ENCODE peak calls at places on chromosomes 13 and 19, in five cellular contexts. V is GM23338, R is endothelial cell of umbilical vein, B is GM23248, X is PC-9. T is an unnamed sample.

GRCh38 chr13:48151766-48152165 is 56.9 kb upstream of the MED4 start:
- DNase-seq in X (no peak), R (no peak), B (no peak), V (no peak), T (no peak)

GRCh38 chr19:35224681-35225604 is 3.6 kb downstream of the FAM187B start:
- DNase-seq in B (no peak), X (no peak), R (no peak), V (peak; percentile 76), T (no peak)

GRCh38 chr19:51150627-51151026 is 8.5 kb downstream of the SIGLEC7 start:
- DNase-seq in R (no peak), V (no peak), B (no peak), X (no peak), T (no peak)

GRCh38 chr13:34223984-34224383 is 406.0 kb downstream of the RFC3 start:
- DNase-seq in R (no peak), X (no peak), V (no peak), B (peak; percentile 9), T (peak; percentile 67)

GRCh38 chr13:83019986-83020385 is 862.3 kb downstream of the SLITRK1 start:
- DNase-seq in B (no peak), R (no peak), X (no peak), V (no peak), T (no peak)

GRCh38 chr19:8396185-8396562 is 6.0 kb downstream of the RAB11B start:
- DNase-seq in V (no peak), X (no peak), R (no peak), B (no peak), T (no peak)

GRCh38 chr19:17966115-17966455 is 822 bp upstream of the KCNN1 start:
- DNase-seq in X (no peak), R (no peak), V (no peak), B (no peak), T (no peak)

GRCh38 chr13:74306496-74306895 is 172.3 kb upstream of the KLF12 start:
- DNase-seq in V (peak; percentile 56), X (no peak), R (peak; percentile 17), B (peak; percentile 7), T (peak; percentile 4)

GRCh38 chr13:110246530-110246929 is 60.4 kb downstream of the COL4A1 start:
- DNase-seq in R (no peak), B (no peak), X (no peak), V (no peak), T (no peak)

GRCh38 chr13:111533900-111534645 is 213.6 kb downstream of the TEX29 start:
- DNase-seq in R (no peak), B (no peak), V (no peak), X (no peak), T (no peak)

GRCh38 chr13:53200498-53201453 is 172.2 kb downstream of the OLFM4 start:
- DNase-seq in B (peak; percentile 63), V (peak; percentile 92), R (no peak), X (no peak), T (no peak)

GRCh38 chr19:10168386-10168948 is 26.3 kb downstream of the DNMT1 start:
- DNase-seq in V (no peak), X (no peak), B (no peak), R (no peak), T (no peak)

GRCh38 chr19:10167459-10167858 is 27.3 kb downstream of the DNMT1 start:
- DNase-seq in R (no peak), X (no peak), B (no peak), V (no peak), T (no peak)

GRCh38 chr19:10163557-10163956 is 31.2 kb downstream of the DNMT1 start:
- DNase-seq in B (no peak), R (no peak), V (no peak), X (no peak), T (no peak)

DNA sequence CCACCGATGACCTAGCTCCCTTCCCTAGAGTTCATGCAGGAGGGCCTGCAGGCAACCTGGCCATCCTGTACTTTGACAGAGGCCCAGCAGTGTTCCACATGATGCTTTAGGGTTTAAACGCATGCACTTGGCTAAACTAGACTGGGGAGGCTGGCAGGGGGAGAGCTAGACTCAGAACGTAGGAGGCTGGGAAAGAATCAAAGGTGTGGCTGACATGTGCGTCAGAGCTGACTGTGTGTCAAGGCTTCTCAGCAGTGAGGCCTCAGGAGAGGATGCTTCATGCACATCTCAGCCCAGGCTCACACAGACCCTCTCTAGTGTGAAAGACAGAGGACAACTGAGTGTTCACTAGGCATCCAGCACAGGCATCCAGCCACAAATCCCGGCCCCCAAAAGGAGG is 28.7 kb downstream of the DNMT1 start:
- DNase-seq in V (no peak), B (no peak), X (no peak), R (no peak), T (no peak)
- TF ChIP-seq EZH2 in V (no peak), B (no peak), X (no peak), R (no peak), T (no peak)

DNA sequence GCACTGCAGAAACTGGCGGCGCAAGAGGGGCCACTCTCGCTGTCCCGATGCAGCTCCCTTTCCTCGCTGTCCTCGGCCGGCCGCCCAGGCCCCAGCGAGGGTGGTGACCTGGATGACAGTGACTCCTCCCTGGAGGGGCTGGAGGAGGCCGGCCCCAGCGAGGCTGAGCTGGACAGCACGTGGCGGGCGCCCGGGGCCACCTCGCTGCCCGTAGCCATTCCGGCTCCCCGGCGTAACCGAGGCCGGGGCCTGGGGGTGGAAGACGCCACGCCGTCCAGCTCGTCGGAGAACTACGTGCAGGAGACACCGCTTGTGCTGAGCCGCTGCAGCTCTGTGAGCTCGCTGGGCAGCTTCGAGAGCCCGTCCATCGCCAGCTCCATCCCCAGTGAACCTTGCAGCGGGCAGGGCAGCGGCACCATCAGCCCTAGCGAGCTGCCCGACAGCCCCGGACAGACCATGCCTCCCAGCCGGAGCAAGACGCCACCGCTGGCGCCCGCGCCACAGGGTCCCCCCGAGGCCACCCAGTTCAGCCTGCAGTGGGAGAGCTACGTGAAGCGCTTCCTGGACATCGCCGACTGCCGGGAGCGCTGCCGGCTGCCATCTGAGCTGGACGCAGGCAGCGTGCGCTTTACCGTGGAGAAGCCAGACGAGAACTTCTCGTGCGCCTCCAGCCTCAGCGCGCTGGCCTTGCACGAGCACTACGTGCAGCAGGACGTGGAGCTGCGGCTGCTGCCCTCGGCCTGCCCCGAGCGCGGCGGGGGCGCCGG is 12.4 kb downstream of the C19orf25 start:
- DNase-seq in R (no peak), X (no peak), V (no peak), B (peak; percentile 47), T (no peak)
- TF ChIP-seq EZH2 in R (peak; percentile 69), X (no peak), V (peak; percentile 67), B (no peak), T (no peak)

GRCh38 chr13:57784633-57785032 is 153.1 kb downstream of the PCDH17 start:
- DNase-seq in X (no peak), V (no peak), B (no peak), R (no peak), T (no peak)

DNA sequence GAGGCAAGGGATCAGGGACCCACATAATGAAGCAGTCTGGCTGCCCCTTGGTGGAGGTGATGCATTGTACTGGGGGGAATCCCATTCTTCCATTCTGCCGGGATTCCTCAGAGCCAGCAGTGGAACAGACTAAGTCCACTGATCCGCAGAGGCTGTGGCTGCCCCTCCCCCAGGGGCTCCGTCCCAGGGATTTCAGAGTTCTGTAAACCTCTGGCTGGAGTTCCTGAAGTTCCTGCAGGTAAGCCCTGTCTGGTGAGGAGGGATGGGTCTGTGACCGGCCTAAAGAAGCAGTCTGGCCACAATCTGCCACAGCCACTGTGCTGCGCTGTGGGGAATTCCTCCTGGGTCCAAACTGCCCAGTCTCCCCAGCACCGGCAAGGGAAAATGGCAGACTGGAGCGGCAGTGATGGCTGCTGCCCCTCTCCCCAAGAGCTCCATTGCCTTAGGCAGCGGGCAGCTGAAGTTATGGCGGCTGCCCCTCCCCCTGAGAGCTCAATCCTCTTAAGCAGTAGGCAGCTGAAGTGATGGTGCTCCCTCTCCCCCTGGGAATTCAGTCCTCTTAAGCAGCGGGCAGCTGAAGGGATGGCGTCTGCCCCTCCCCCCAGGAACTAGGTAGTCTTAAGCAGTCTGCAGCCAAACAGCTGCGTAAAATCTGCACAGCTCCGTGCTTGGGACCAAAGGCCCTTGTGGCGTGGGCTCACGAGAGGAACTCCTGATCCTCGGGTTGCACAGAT is 155.7 kb downstream of the PCDH17 start:
- DNase-seq in V (peak; percentile 56), B (no peak), X (no peak), R (no peak), T (no peak)
- TF ChIP-seq EZH2 in V (no peak), B (no peak), X (no peak), R (no peak), T (no peak)

GRCh38 chr19:15238639-15239155 is 6.4 kb upstream of the EPHX3 start:
- DNase-seq in V (peak; percentile 57), B (no peak), R (no peak), X (no peak), T (no peak)

GRCh38 chr19:15237759-15238638 is 5.8 kb upstream of the EPHX3 start:
- DNase-seq in B (no peak), V (no peak), X (no peak), R (no peak), T (no peak)

GRCh38 chr19:15236886-15237285 is 4.6 kb upstream of the EPHX3 start:
- DNase-seq in V (no peak), B (no peak), X (no peak), R (no peak), T (no peak)

GRCh38 chr19:15234525-15235130 is 2.4 kb upstream of the EPHX3 start:
- DNase-seq in R (no peak), V (no peak), X (peak; percentile 60), B (no peak), T (no peak)

GRCh38 chr19:15235796-15236195 is 3.5 kb upstream of the EPHX3 start:
- DNase-seq in X (no peak), V (no peak), B (no peak), R (no peak), T (no peak)
- TF ChIP-seq EZH2 in X (no peak), V (no peak), B (no peak), R (no peak), T (no peak)

GRCh38 chr19:30226464-30227070 is 145.6 kb upstream of the ZNF536 start:
- DNase-seq in R (no peak), X (no peak), V (peak; percentile 32), B (peak; percentile 47), T (no peak)

GRCh38 chr19:30228113-30228725 is 144.0 kb upstream of the ZNF536 start:
- DNase-seq in X (no peak), B (peak; percentile 53), R (no peak), V (peak; percentile 54), T (no peak)

GRCh38 chr19:30227661-30228112 is 144.5 kb upstream of the ZNF536 start:
- DNase-seq in V (peak; percentile 85), R (peak; percentile 36), B (peak; percentile 90), X (no peak), T (peak; percentile 48)

GRCh38 chr19:30225615-30226463 is 146.3 kb upstream of the ZNF536 start:
- DNase-seq in X (no peak), R (no peak), B (peak; percentile 45), V (peak; percentile 52), T (no peak)

DNA sequence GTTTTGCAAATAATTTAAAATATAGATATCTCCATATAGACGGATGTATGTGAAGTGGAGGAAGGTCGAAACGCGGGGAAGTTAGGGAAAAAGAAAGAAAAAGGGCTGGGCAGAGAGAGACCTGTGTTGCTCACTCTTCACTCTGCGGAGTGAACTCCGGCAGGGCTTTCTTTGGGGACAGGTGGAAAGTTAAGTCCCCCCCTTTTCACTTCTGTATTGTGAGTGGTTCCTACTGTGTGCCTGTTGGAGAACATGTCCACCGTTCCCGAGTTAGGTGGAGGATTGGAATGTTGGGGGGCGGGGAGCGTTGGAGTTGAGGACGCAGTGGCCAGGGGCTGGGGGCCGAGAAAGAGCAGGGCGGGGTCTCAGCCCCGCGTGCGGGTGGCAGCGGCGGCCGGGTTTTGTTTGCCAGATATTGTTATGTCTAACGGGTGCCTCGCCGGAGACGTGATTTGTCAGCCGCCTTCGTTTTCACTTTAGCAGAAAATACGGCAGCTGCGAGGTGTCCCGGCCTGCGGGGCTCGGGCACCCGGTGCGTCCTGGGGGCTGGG is 145.0 kb upstream of the ZNF536 start:
- DNase-seq in X (no peak), B (no peak), V (peak; percentile 63), R (peak; percentile 1), T (no peak)
- TF ChIP-seq EZH2 in X (no peak), B (no peak), V (peak; percentile 63), R (no peak), T (no peak)

T was measured in PC-3.